ENCODE peak calls at places on chromosomes 11 and 22, in eight cellular contexts. O, K, V, I, R, J, L and F are unnamed samples.

GRCh38 chr11:69149646-69150045 is 6.1 kb upstream of the SMIM38 start:
- ATAC-seq in L (no peak), I (no peak), O (no peak), K (no peak), R (no peak), V (no peak), J (no peak), F (no peak)

GRCh38 chr11:120337133-120337895 is 1.1 kb downstream of the ARHGEF12 start:
- ATAC-seq in I (peak; percentile 6), L (peak; percentile 4), K (no peak), J (peak; percentile 43), V (peak; percentile 9), O (peak; percentile 0), R (peak; percentile 16), F (no peak)

GRCh38 chr22:40540265-40540664 is 96.3 kb downstream of the MRTFA start:
- ATAC-seq in I (no peak), O (no peak), J (no peak), K (no peak), L (no peak), R (peak; percentile 82), V (no peak), F (no peak)

GRCh38 chr11:123682976-123683375 is 28.6 kb upstream of the SCN3B start:
- ATAC-seq in J (no peak), L (no peak), R (no peak), O (no peak), V (no peak), K (no peak), I (no peak), F (no peak)

GRCh38 chr11:30908272-30908671 is 322.1 kb upstream of the MPPED2 start:
- ATAC-seq in L (no peak), I (no peak), K (no peak), O (no peak), V (no peak), J (no peak), R (no peak), F (no peak)

GRCh38 chr22:32723632-32724031 is 77.9 kb upstream of the TIMP3 start:
- ATAC-seq in I (no peak), J (no peak), O (no peak), R (no peak), V (peak; percentile 40), L (no peak), K (peak; percentile 78), F (peak; percentile 78)

GRCh38 chr22:48137640-48138039 is 1375.2 kb downstream of the TBC1D22A start:
- ATAC-seq in R (peak; percentile 29), I (peak; percentile 59), L (no peak), J (no peak), O (no peak), V (no peak), K (peak; percentile 53), F (no peak)

GRCh38 chr11:74312321-74312720 is 881 bp upstream of the P4HA3 start:
- ATAC-seq in I (no peak), K (no peak), O (no peak), J (no peak), R (no peak), V (no peak), L (no peak), F (no peak)

GRCh38 chr11:45158891-45159605 is 12.6 kb downstream of the PRDM11 start:
- ATAC-seq in I (no peak), O (no peak), R (no peak), L (no peak), K (no peak), V (no peak), J (no peak), F (peak; percentile 35)

GRCh38 chr11:134742228-134742612 is 330.2 kb upstream of the B3GAT1 start:
- ATAC-seq in J (peak; percentile 60), V (no peak), I (no peak), R (no peak), O (no peak), K (no peak), L (no peak), F (no peak)

GRCh38 chr11:12224537-12224893 is 114.1 kb downstream of the MICAL2 start:
- ATAC-seq in O (peak; percentile 71), R (no peak), I (no peak), K (peak; percentile 64), L (no peak), J (no peak), V (peak; percentile 97), F (peak; percentile 48)

GRCh38 chr11:75725552-75726320 is 8.1 kb downstream of the MOGAT2 start:
- ATAC-seq in J (no peak), K (no peak), O (no peak), I (no peak), L (no peak), R (no peak), V (no peak), F (no peak)

GRCh38 chr22:35661377-35661937 is 13.2 kb downstream of the APOL6 start:
- ATAC-seq in I (no peak), L (peak; percentile 35), K (no peak), O (no peak), V (peak; percentile 36), J (no peak), R (no peak), F (no peak)

GRCh38 chr22:39444247-39444800 is 12.5 kb upstream of the MGAT3 start:
- ATAC-seq in V (no peak), J (no peak), I (no peak), L (no peak), K (no peak), O (no peak), R (no peak), F (no peak)

GRCh38 chr11:9493492-9493891 is 32.7 kb downstream of the ZNF143 start:
- ATAC-seq in K (no peak), R (no peak), I (no peak), L (peak; percentile 42), J (no peak), O (no peak), V (no peak), F (no peak)

GRCh38 chr11:118530683-118531596 is at the start of gene TMEM25:
- ATAC-seq in O (peak; percentile 76), K (peak; percentile 84), J (peak; percentile 76), I (peak; percentile 85), R (peak; percentile 78), V (peak; percentile 92), L (peak; percentile 83), F (peak; percentile 82)
- TF ChIP-seq POLR2AphosphoS5 in O (no peak), K (no peak), J (peak; percentile 33), I (peak; percentile 61), R (peak; percentile 71), V (no peak), L (peak; percentile 43), F (no peak)

DNA sequence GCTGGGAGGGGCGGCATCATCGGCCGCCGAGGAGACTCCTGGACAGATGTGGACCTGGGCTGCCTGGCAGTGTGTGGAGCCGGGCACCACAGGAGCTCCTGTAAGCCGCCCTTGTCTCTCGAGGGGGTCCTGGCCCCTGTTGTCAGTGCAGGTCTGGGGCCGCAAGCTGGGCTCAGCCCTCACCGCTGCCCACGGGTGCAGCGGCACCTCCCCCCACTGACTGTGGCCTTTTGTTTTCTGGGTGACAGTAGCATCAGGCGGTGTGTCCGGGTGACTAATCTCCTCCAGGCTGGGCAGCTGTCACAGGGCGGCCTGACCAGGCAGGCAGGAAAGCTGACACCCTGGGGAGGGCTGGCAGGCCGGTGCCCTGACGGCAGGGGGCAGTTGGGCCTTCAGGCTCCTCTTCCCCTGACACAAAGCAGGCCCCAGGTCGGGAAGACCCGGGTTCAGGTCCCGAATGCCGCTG is 16.2 kb downstream of the DGKZ start:
- ATAC-seq in R (no peak), J (no peak), L (no peak), V (no peak), O (peak; percentile 72), K (peak; percentile 13), I (peak; percentile 79), F (no peak)
- H3K4me3 ChIP-seq in R (no peak overlapping the region), J (no peak overlapping the region), L (no peak overlapping the region), V (no peak overlapping the region), O (no peak overlapping the region), K (no peak overlapping the region), I (peak overlapping the region; percentile 16), F (peak overlapping the region; percentile 52)

GRCh38 chr11:61173456-61173855 is 12.2 kb upstream of the VPS37C start:
- ATAC-seq in K (no peak), V (peak; percentile 69), J (peak; percentile 86), L (peak; percentile 89), I (no peak), O (peak; percentile 82), R (no peak), F (no peak)
- TF ChIP-seq CTCF in K (no peak), V (no peak), J (peak; percentile 69), L (peak; percentile 64), I (no peak), O (peak; percentile 64), R (no peak), F (no peak)

GRCh38 chr22:43395296-43395695 is 16.5 kb upstream of the MPPED1 start:
- ATAC-seq in K (no peak), V (no peak), R (no peak), I (no peak), O (no peak), J (no peak), L (no peak), F (no peak)

GRCh38 chr22:43397766-43398165 is 14.0 kb upstream of the MPPED1 start:
- ATAC-seq in L (no peak), J (no peak), O (no peak), K (no peak), R (no peak), I (no peak), V (no peak), F (no peak)

GRCh38 chr22:43396321-43396933 is 15.4 kb upstream of the MPPED1 start:
- ATAC-seq in O (peak; percentile 27), L (no peak), V (no peak), I (no peak), R (no peak), K (no peak), J (peak; percentile 9), F (no peak)

GRCh38 chr22:43398246-43398645 is 13.6 kb upstream of the MPPED1 start:
- ATAC-seq in O (no peak), R (no peak), K (no peak), L (no peak), V (no peak), I (no peak), J (peak; percentile 24), F (no peak)

GRCh38 chr22:43396934-43397457 is 14.8 kb upstream of the MPPED1 start:
- ATAC-seq in J (peak; percentile 59), R (no peak), O (peak; percentile 49), K (no peak), V (no peak), L (no peak), I (no peak), F (no peak)
- TF ChIP-seq POLR2AphosphoS5 in J (no peak), R (no peak), O (no peak), K (no peak), V (no peak), L (no peak), I (no peak), F (no peak)

GRCh38 chr22:43270314-43270908 is 72.8 kb downstream of the SCUBE1 start:
- ATAC-seq in J (peak; percentile 83), K (no peak), O (peak; percentile 64), V (peak; percentile 51), R (peak; percentile 79), I (peak; percentile 53), L (peak; percentile 57), F (no peak)
- H3K4me3 ChIP-seq in J (no peak overlapping the region), K (no peak overlapping the region), O (no peak overlapping the region), V (no peak overlapping the region), R (no peak overlapping the region), I (no peak overlapping the region), L (no peak overlapping the region), F (no peak overlapping the region)

GRCh38 chr11:61769169-61769920 is 16.9 kb downstream of the MYRF start:
- ATAC-seq in V (peak; percentile 44), J (peak; percentile 90), R (peak; percentile 59), K (peak; percentile 41), L (peak; percentile 58), O (no peak), I (peak; percentile 57), F (no peak)
- TF ChIP-seq CTCF in V (no peak), J (peak; percentile 85), R (peak; percentile 27), K (peak; percentile 15), L (peak; percentile 31), O (no peak), I (no peak), F (no peak)